ENCODE peak calls at places on chromosomes 12 and 14, in four cellular contexts. N, Q, T and G are unnamed samples.

GRCh38 chr12:3365416-3366385 is 125.3 kb upstream of the PRMT8 start:
- DNase-seq in N (no peak), Q (no peak), T (peak), G (no peak)

GRCh38 chr14:68644101-68644500 is 148.8 kb downstream of the ZFP36L1 start:
- DNase-seq in N (no peak), Q (no peak), T (no peak), G (no peak)

GRCh38 chr14:100754020-100754419 is 27.3 kb downstream of the DLK1 start:
- DNase-seq in N (no peak), Q (peak), T (no peak), G (no peak)

GRCh38 chr12:85688837-85689236 is 147.4 kb downstream of the RASSF9 start:
- DNase-seq in N (no peak), Q (no peak), T (no peak), G (no peak)

GRCh38 chr12:14665354-14666348 is 30.7 kb downstream of the GUCY2C start:
- DNase-seq in N (no peak), Q (no peak), T (no peak), G (peak)

GRCh38 chr12:131830335-131831020 is 2.3 kb downstream of the MMP17 start:
- DNase-seq in N (peak), Q (peak), T (peak), G (peak)

GRCh38 chr14:32950584-32950983 is 11.9 kb downstream of the NPAS3 start:
- DNase-seq in N (no peak), Q (no peak), T (no peak), G (no peak)

GRCh38 chr12:91651728-91652127 is 469.1 kb upstream of the DCN start:
- DNase-seq in N (no peak), Q (no peak), T (no peak), G (no peak)

GRCh38 chr12:2170376-2170775 is 117.6 kb downstream of the CACNA1C start:
- DNase-seq in N (no peak), Q (no peak), T (no peak), G (no peak)

GRCh38 chr12:89833337-89834252 is 125.0 kb upstream of the ATP2B1 start:
- DNase-seq in N (no peak), Q (no peak), T (peak), G (no peak)

GRCh38 chr12:1250641-1251040 is 259.6 kb downstream of the ERC1 start:
- DNase-seq in N (no peak), Q (no peak), T (peak), G (no peak)

GRCh38 chr14:93395227-93395626 is 35.5 kb upstream of the UNC79 start:
- DNase-seq in N (no peak), Q (no peak), T (no peak), G (no peak)

GRCh38 chr14:98244162-98244948 is 1027.6 kb downstream of the BCL11B start:
- DNase-seq in N (no peak), Q (no peak), T (no peak), G (no peak)

GRCh38 chr14:76267322-76268012 is 108.5 kb upstream of the ESRRB start:
- DNase-seq in N (no peak), Q (no peak), T (peak), G (no peak)

GRCh38 chr14:31990183-31990862 is 86.8 kb upstream of the ARHGAP5 start:
- DNase-seq in N (no peak), Q (no peak), T (no peak), G (no peak)

GRCh38 chr14:27145170-27145569 is 547.3 kb upstream of the NOVA1 start:
- DNase-seq in N (no peak), Q (no peak), T (no peak), G (no peak)

GRCh38 chr14:24058260-24058950 is 6.6 kb downstream of the CARMIL3 start:
- DNase-seq in N (no peak), Q (peak), T (peak), G (no peak)

GRCh38 chr14:46885566-46885965 is 234.0 kb upstream of the RPL10L start:
- DNase-seq in N (no peak), Q (no peak), T (no peak), G (no peak)

GRCh38 chr12:122124370-122124769 is 45.8 kb downstream of the MLXIP start:
- DNase-seq in N (no peak), Q (no peak), T (no peak), G (no peak)
- TF ChIP-seq ELF1 in N (no peak), Q (no peak), T (no peak), G (no peak)

GRCh38 chr14:51185754-51186153 is 54.3 kb upstream of the TMX1 start:
- DNase-seq in N (no peak), Q (no peak), T (no peak), G (no peak)

GRCh38 chr14:51185180-51185579 is 54.9 kb upstream of the TMX1 start:
- DNase-seq in N (no peak), Q (no peak), T (no peak), G (no peak)

GRCh38 chr14:51188566-51189185 is 51.4 kb upstream of the TMX1 start:
- DNase-seq in N (no peak), Q (no peak), T (no peak), G (no peak)

DNA sequence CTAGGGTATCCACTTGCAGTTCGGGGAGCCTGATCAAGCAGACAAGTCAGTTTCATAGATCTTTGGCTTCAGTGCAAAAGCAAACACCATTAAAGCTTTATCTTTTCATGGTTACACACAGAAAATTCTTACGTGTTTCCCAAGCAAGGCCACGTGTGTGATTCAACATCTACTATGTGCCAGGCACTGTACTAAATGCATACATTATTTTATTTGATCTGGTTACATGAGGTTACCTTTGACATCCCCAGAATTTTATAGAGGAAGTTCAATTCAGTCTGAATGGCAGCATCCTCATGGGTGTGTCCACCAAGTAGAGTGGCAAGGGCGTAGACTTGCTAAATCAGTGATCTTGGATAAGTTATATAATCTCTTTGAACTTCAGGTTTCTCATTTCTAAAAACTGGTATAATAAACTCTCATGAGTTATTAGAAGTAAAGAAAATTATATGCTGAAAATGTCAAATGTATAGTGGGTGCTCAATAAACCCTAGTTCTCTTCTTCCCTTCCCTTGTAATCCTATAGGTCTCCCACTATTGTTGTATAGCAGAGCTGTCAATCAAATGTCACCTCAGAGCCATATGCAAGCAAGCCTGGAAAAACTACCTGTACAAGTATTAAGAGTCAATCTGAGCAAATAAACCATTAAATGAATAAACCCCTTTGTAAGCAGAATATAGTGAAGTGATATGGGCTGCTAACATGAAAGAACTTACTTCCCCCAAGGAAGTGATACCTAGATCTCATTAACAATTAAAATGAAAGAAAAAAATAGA is 50.3 kb upstream of the TMX1 start:
- DNase-seq in N (no peak), Q (no peak), T (no peak), G (no peak)
- TF ChIP-seq JUND in N (no peak), Q (no peak), T (no peak), G (no peak)

DNA sequence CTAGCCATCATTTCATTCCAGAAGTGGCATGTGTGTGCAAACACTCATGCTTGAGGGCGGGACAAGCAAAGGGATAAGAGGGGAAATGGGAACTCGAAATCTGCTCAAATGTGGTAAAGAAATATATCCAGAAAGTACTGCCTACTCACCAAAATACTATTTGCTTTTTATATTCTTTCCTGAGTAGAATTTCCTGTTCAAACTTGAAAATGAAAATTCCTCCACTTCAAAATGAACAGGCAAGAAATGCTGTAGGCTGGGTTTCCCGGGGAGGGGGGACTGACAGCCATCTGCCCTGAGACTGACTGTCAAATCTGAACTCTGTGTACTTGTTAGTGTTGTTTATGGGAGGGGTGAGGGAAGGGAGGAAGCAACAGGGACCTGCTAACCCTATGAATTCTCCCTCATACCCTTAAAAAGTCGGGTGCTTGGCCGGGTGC is 34.6 kb downstream of the NTF3 start:
- DNase-seq in N (no peak), Q (no peak), T (no peak), G (no peak)
- TF ChIP-seq ELF1 in N (no peak), Q (no peak), T (no peak), G (no peak)

DNA sequence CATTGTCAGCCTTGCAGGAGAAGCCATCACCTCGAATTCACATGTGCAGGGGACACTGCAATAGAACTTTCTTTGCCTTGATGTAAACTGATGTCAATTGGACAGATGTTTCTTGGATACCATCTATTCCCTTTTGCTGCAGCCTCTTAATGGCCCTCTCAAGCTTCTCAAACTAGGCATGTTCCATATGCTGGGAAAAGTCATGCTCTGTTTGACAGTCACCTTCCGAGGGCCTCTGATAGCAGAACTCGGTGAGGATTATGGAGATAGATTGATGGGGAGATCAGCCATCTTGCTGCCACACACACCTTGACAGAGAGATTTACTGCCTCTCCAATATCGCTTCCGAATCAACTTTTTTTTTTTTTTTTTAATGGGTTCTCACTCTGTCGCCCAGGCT is 145.8 kb upstream of the NUDT4 start:
- DNase-seq in N (no peak), Q (no peak), T (no peak), G (no peak)
- TF ChIP-seq JUND in N (no peak), Q (no peak), T (no peak), G (no peak)

DNA sequence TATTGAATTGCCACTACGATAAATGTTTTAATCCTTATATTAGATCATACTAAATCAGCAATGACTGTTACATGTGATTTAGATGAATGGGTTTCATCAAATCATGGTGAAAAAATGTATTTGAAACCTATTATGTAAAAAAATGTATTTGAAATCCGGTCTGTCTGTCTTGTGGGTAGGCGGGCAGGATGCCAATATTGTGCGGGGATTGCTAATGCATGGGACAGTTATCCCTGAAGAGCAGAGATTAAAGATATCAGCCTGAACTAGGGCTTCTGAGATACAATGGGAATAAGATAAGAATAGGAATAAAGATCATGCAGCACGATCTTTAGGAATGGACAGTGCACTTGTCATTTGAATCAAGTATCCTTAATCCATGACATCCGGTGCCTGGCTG is 134.0 kb downstream of the PRKCH start:
- DNase-seq in N (no peak), Q (no peak), T (no peak), G (no peak)
- TF ChIP-seq ELF1 in N (no peak), Q (no peak), T (no peak), G (no peak)

GRCh38 chr14:103749452-103749851 is 33.8 kb downstream of the ZFYVE21 start:
- DNase-seq in N (no peak), Q (no peak), T (no peak), G (no peak)

GRCh38 chr14:103755060-103755459 is 39.5 kb downstream of the ZFYVE21 start:
- DNase-seq in N (no peak), Q (no peak), T (no peak), G (no peak)

GRCh38 chr14:103749860-103750259 is 34.2 kb downstream of the ZFYVE21 start:
- DNase-seq in N (no peak), Q (no peak), T (no peak), G (no peak)

GRCh38 chr14:103748539-103748867 is 32.9 kb downstream of the ZFYVE21 start:
- DNase-seq in N (no peak), Q (no peak), T (no peak), G (no peak)

DNA sequence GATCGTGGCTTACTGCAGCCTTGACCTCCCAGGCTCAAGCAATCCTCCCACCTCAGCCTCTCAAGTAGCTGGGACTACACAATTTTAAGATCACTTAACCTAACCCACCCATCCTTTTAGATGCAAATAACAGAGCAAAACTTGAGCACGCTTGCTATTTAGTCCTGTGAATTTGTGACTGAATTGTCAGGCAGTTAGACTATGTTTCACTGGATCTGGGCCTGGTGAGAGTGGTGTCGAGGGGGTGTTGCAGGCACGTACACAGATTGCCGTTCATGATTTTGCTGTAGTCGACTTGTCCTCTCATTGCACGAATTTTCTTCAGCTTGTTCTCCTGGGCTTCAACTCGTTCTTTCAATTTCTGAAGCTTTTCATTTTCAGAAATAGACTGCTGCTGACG is 38.2 kb downstream of the ZFYVE21 start:
- DNase-seq in N (no peak), Q (no peak), T (no peak), G (no peak)
- TF ChIP-seq JUND in N (no peak), Q (no peak), T (no peak), G (no peak)

GRCh38 chr14:78130356-78130755 is 39.8 kb upstream of the NRXN3 start:
- DNase-seq in N (no peak), Q (no peak), T (no peak), G (no peak)

GRCh38 chr14:78131201-78131600 is 39.0 kb upstream of the NRXN3 start:
- DNase-seq in N (no peak), Q (no peak), T (no peak), G (no peak)

GRCh38 chr14:78136695-78137094 is 33.5 kb upstream of the NRXN3 start:
- DNase-seq in N (no peak), Q (no peak), T (no peak), G (no peak)

GRCh38 chr14:78131616-78132015 is 38.6 kb upstream of the NRXN3 start:
- DNase-seq in N (no peak), Q (no peak), T (no peak), G (no peak)

GRCh38 chr14:78135450-78135891 is 34.7 kb upstream of the NRXN3 start:
- DNase-seq in N (peak), Q (no peak), T (no peak), G (no peak)
- TF ChIP-seq ELF1 in N (no peak), Q (no peak), T (no peak), G (no peak)

GRCh38 chr12:63382930-63383329 is 231.9 kb upstream of the AVPR1A start:
- DNase-seq in N (no peak), Q (no peak), T (no peak), G (no peak)

DNA sequence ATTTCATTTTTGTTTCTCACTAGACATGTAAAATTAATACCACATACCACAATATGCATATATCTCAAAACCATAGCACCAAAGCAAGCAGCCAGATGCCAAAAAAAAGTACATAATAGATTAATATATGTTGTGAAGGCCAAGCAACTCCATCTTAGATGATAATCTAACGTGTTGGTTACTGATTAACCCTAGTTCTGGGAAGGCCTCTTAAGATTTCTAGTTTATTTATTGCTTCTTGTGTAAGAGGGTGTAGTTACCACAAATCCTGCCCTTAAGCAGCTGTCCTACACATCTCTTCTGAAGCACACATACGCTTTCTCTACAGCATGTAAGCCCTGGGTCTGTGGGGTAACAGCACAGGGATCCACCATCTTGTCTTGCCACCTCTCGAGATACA is 236.7 kb upstream of the AVPR1A start:
- DNase-seq in N (no peak), Q (no peak), T (no peak), G (no peak)
- TF ChIP-seq JUND in N (no peak), Q (no peak), T (no peak), G (no peak)